ENCODE peak calls at places on chromosomes 3 and 15, in nine cellular contexts. One of them, this sample, is unnamed.

GRCh38 chr3:190496859-190497258 is 17.0 kb upstream of the IL1RAP start:
- DNase-seq in cardiac muscle cell: no peak
- DNase-seq in sigmoid colon: no peak
- DNase-seq in mammary epithelial cell: no peak
- DNase-seq in OCI-LY7: no peak
- DNase-seq in left ventricle myocardium inferior: no peak
- DNase-seq in pancreas: no peak
- DNase-seq in fibroblast of lung: no peak
- DNase-seq in HFF-Myc: no peak
- DNase-seq in this sample: no peak

GRCh38 chr15:57340673-57341259 is 35.5 kb upstream of the CGNL1 start:
- DNase-seq in pancreas: peak
- DNase-seq in OCI-LY7: peak
- DNase-seq in left ventricle myocardium inferior: no peak
- DNase-seq in fibroblast of lung: peak
- DNase-seq in sigmoid colon: no peak
- DNase-seq in cardiac muscle cell: peak
- DNase-seq in mammary epithelial cell: peak
- DNase-seq in HFF-Myc: no peak
- DNase-seq in this sample: no peak

GRCh38 chr3:73637042-73637441 is 12.3 kb upstream of the PDZRN3 start:
- DNase-seq in HFF-Myc: no peak
- DNase-seq in left ventricle myocardium inferior: no peak
- DNase-seq in OCI-LY7: no peak
- DNase-seq in sigmoid colon: no peak
- DNase-seq in cardiac muscle cell: no peak
- DNase-seq in fibroblast of lung: peak
- DNase-seq in pancreas: no peak
- DNase-seq in mammary epithelial cell: no peak
- DNase-seq in this sample: no peak

GRCh38 chr3:111594205-111594604 is 941 bp downstream of the ZBED2 start:
- DNase-seq in HFF-Myc: no peak
- DNase-seq in mammary epithelial cell: peak
- DNase-seq in cardiac muscle cell: peak
- DNase-seq in pancreas: no peak
- DNase-seq in left ventricle myocardium inferior: no peak
- DNase-seq in sigmoid colon: no peak
- DNase-seq in OCI-LY7: no peak
- DNase-seq in fibroblast of lung: peak
- DNase-seq in this sample: no peak

GRCh38 chr3:40116478-40117162 is 192.9 kb upstream of the EIF1B start:
- DNase-seq in sigmoid colon: no peak
- DNase-seq in mammary epithelial cell: peak
- DNase-seq in fibroblast of lung: peak
- DNase-seq in HFF-Myc: no peak
- DNase-seq in OCI-LY7: no peak
- DNase-seq in cardiac muscle cell: peak
- DNase-seq in pancreas: no peak
- DNase-seq in left ventricle myocardium inferior: no peak
- DNase-seq in this sample: no peak

GRCh38 chr15:46166750-46167149 is 531.9 kb downstream of the SQOR start:
- DNase-seq in cardiac muscle cell: no peak
- DNase-seq in HFF-Myc: no peak
- DNase-seq in left ventricle myocardium inferior: no peak
- DNase-seq in mammary epithelial cell: no peak
- DNase-seq in fibroblast of lung: no peak
- DNase-seq in sigmoid colon: no peak
- DNase-seq in pancreas: no peak
- DNase-seq in OCI-LY7: no peak
- DNase-seq in this sample: no peak

GRCh38 chr3:141789281-141789680 is 26.1 kb downstream of the GRK7 start:
- DNase-seq in mammary epithelial cell: no peak
- DNase-seq in left ventricle myocardium inferior: no peak
- DNase-seq in sigmoid colon: no peak
- DNase-seq in HFF-Myc: no peak
- DNase-seq in OCI-LY7: peak
- DNase-seq in cardiac muscle cell: no peak
- DNase-seq in pancreas: no peak
- DNase-seq in fibroblast of lung: no peak
- DNase-seq in this sample: no peak

GRCh38 chr3:24683511-24684384 is 189.1 kb upstream of the THRB start:
- DNase-seq in pancreas: no peak
- DNase-seq in mammary epithelial cell: peak
- DNase-seq in HFF-Myc: peak
- DNase-seq in OCI-LY7: no peak
- DNase-seq in fibroblast of lung: peak
- DNase-seq in cardiac muscle cell: peak
- DNase-seq in sigmoid colon: no peak
- DNase-seq in left ventricle myocardium inferior: no peak
- DNase-seq in this sample: no peak

GRCh38 chr3:63968612-63969350 is 54.5 kb downstream of the PSMD6 start:
- DNase-seq in left ventricle myocardium inferior: no peak
- DNase-seq in sigmoid colon: no peak
- DNase-seq in mammary epithelial cell: peak
- DNase-seq in pancreas: no peak
- DNase-seq in OCI-LY7: no peak
- DNase-seq in fibroblast of lung: peak
- DNase-seq in cardiac muscle cell: peak
- DNase-seq in HFF-Myc: no peak
- DNase-seq in this sample: no peak

GRCh38 chr3:93994056-93994455 is 14.1 kb downstream of the ARL13B start:
- DNase-seq in pancreas: no peak
- DNase-seq in HFF-Myc: no peak
- DNase-seq in OCI-LY7: no peak
- DNase-seq in cardiac muscle cell: peak
- DNase-seq in left ventricle myocardium inferior: no peak
- DNase-seq in sigmoid colon: no peak
- DNase-seq in mammary epithelial cell: peak
- DNase-seq in fibroblast of lung: peak
- DNase-seq in this sample: no peak

GRCh38 chr3:133468251-133468721 is 68.4 kb downstream of the BFSP2 start:
- DNase-seq in left ventricle myocardium inferior: no peak
- DNase-seq in sigmoid colon: no peak
- DNase-seq in pancreas: no peak
- DNase-seq in HFF-Myc: no peak
- DNase-seq in mammary epithelial cell: no peak
- DNase-seq in cardiac muscle cell: no peak
- DNase-seq in fibroblast of lung: no peak
- DNase-seq in OCI-LY7: no peak
- DNase-seq in this sample: no peak

GRCh38 chr3:32592696-32593353 is 22.2 kb upstream of the DYNC1LI1 start:
- DNase-seq in left ventricle myocardium inferior: no peak
- DNase-seq in fibroblast of lung: no peak
- DNase-seq in mammary epithelial cell: no peak
- DNase-seq in cardiac muscle cell: no peak
- DNase-seq in pancreas: no peak
- DNase-seq in HFF-Myc: no peak
- DNase-seq in OCI-LY7: no peak
- DNase-seq in sigmoid colon: no peak
- DNase-seq in this sample: no peak

GRCh38 chr3:138331143-138331894 is 1.7 kb upstream of the NME9 start:
- DNase-seq in sigmoid colon: no peak
- DNase-seq in HFF-Myc: no peak
- DNase-seq in cardiac muscle cell: peak
- DNase-seq in fibroblast of lung: no peak
- DNase-seq in left ventricle myocardium inferior: no peak
- DNase-seq in mammary epithelial cell: no peak
- DNase-seq in OCI-LY7: peak
- DNase-seq in pancreas: no peak
- DNase-seq in this sample: no peak

GRCh38 chr3:170598091-170598502 is 12.2 kb upstream of the SLC7A14 start:
- DNase-seq in fibroblast of lung: no peak
- DNase-seq in pancreas: no peak
- DNase-seq in cardiac muscle cell: no peak
- DNase-seq in left ventricle myocardium inferior: no peak
- DNase-seq in OCI-LY7: no peak
- DNase-seq in mammary epithelial cell: no peak
- DNase-seq in sigmoid colon: no peak
- DNase-seq in HFF-Myc: no peak
- DNase-seq in this sample: no peak

GRCh38 chr15:69668963-69669362 is 216.3 kb downstream of the RPLP1 start:
- DNase-seq in mammary epithelial cell: no peak
- DNase-seq in HFF-Myc: no peak
- DNase-seq in fibroblast of lung: no peak
- DNase-seq in sigmoid colon: no peak
- DNase-seq in pancreas: no peak
- DNase-seq in left ventricle myocardium inferior: no peak
- DNase-seq in OCI-LY7: no peak
- DNase-seq in cardiac muscle cell: no peak
- DNase-seq in this sample: no peak

GRCh38 chr15:62607643-62608042 is 434.9 kb upstream of the TPM1 start:
- DNase-seq in sigmoid colon: no peak
- DNase-seq in mammary epithelial cell: peak
- DNase-seq in HFF-Myc: no peak
- DNase-seq in fibroblast of lung: peak
- DNase-seq in OCI-LY7: no peak
- DNase-seq in pancreas: no peak
- DNase-seq in left ventricle myocardium inferior: no peak
- DNase-seq in cardiac muscle cell: peak
- DNase-seq in this sample: no peak

GRCh38 chr3:86826292-86826691 is 164.7 kb downstream of the VGLL3 start:
- DNase-seq in fibroblast of lung: no peak
- DNase-seq in mammary epithelial cell: no peak
- DNase-seq in OCI-LY7: no peak
- DNase-seq in cardiac muscle cell: no peak
- DNase-seq in pancreas: no peak
- DNase-seq in left ventricle myocardium inferior: no peak
- DNase-seq in HFF-Myc: no peak
- DNase-seq in sigmoid colon: no peak
- DNase-seq in this sample: no peak

GRCh38 chr3:64440498-64440897 is 215.2 kb upstream of the PRICKLE2 start:
- DNase-seq in OCI-LY7: no peak
- DNase-seq in left ventricle myocardium inferior: no peak
- DNase-seq in mammary epithelial cell: peak
- DNase-seq in pancreas: peak
- DNase-seq in fibroblast of lung: peak
- DNase-seq in cardiac muscle cell: peak
- DNase-seq in HFF-Myc: peak
- DNase-seq in sigmoid colon: no peak
- DNase-seq in this sample: peak

GRCh38 chr3:33278106-33278672 is 947 bp downstream of the FBXL2 start:
- DNase-seq in sigmoid colon: no peak
- DNase-seq in cardiac muscle cell: peak
- DNase-seq in pancreas: no peak
- DNase-seq in fibroblast of lung: peak
- DNase-seq in left ventricle myocardium inferior: no peak
- DNase-seq in OCI-LY7: no peak
- DNase-seq in HFF-Myc: no peak
- DNase-seq in mammary epithelial cell: peak
- DNase-seq in this sample: no peak

GRCh38 chr3:46942481-46943236 is 33.9 kb downstream of the CCDC12 start:
- DNase-seq in OCI-LY7: no peak
- DNase-seq in HFF-Myc: no peak
- DNase-seq in fibroblast of lung: no peak
- DNase-seq in cardiac muscle cell: no peak
- DNase-seq in sigmoid colon: no peak
- DNase-seq in left ventricle myocardium inferior: no peak
- DNase-seq in mammary epithelial cell: no peak
- DNase-seq in pancreas: no peak
- DNase-seq in this sample: no peak

GRCh38 chr3:72102057-72102711 is 317.2 kb upstream of the PROK2 start:
- DNase-seq in fibroblast of lung: no peak
- DNase-seq in HFF-Myc: no peak
- DNase-seq in pancreas: no peak
- DNase-seq in OCI-LY7: peak
- DNase-seq in sigmoid colon: peak
- DNase-seq in left ventricle myocardium inferior: no peak
- DNase-seq in cardiac muscle cell: no peak
- DNase-seq in mammary epithelial cell: no peak
- DNase-seq in this sample: no peak
- TF ChIP-seq CTCF in fibroblast of lung: no peak
- TF ChIP-seq CTCF in HFF-Myc: no peak
- TF ChIP-seq CTCF in pancreas: no peak
- TF ChIP-seq CTCF in OCI-LY7: no peak
- TF ChIP-seq CTCF in sigmoid colon: no peak
- TF ChIP-seq CTCF in left ventricle myocardium inferior: no peak
- TF ChIP-seq CTCF in cardiac muscle cell: no peak
- TF ChIP-seq CTCF in mammary epithelial cell: no peak
- TF ChIP-seq CTCF in this sample: no peak

DNA sequence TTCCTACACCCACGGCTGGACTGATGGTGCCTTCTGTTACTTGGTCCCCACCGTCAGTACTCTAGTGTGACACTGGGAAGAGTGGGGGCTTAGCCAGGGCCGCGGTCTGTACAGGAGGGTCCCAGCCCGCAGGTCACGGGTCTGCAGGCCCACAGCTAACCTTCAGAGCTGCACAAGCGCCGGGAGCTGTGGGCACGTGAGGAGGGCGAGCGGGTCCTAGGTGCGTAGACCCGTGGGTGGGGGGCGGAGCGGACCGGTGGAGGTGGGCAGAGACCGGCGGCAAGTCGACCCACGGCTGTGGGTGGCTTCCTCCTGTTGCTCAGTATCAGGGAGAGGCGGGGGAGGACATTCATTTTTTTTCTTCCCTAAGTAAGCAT is 1.2 kb downstream of the TNFAIP8L3 start:
- DNase-seq in mammary epithelial cell: no peak
- DNase-seq in OCI-LY7: no peak
- DNase-seq in fibroblast of lung: no peak
- DNase-seq in pancreas: no peak
- DNase-seq in left ventricle myocardium inferior: no peak
- DNase-seq in cardiac muscle cell: no peak
- DNase-seq in sigmoid colon: no peak
- DNase-seq in HFF-Myc: no peak
- DNase-seq in this sample: no peak
- H3K4me3 ChIP-seq in mammary epithelial cell: peak
- H3K4me3 ChIP-seq in OCI-LY7: no peak
- H3K4me3 ChIP-seq in fibroblast of lung: peak
- H3K4me3 ChIP-seq in pancreas: no peak
- H3K4me3 ChIP-seq in left ventricle myocardium inferior: peak
- H3K4me3 ChIP-seq in cardiac muscle cell: no peak
- H3K4me3 ChIP-seq in sigmoid colon: peak
- H3K4me3 ChIP-seq in HFF-Myc: no peak
- H3K4me3 ChIP-seq in this sample: peak

DNA sequence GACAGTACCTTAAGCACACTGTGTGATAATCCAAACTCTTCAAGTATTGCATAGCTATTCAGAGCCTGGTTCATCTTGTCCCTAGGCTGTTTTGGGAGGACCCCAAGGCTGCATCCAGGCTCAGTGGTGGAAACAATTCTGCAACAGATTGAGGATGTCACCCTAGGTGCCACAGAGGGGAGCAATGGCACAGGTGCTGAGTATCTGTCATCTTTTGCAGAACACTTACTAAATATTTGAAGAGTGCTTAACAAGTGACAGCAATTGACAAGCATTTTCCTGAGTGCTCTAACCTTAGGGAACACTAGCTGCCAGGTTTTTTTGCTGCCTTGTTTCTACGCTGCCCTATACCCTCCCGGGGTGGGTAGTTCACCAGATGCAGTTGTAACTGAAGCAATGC is 27.7 kb downstream of the STARD5 start:
- DNase-seq in sigmoid colon: no peak
- DNase-seq in OCI-LY7: peak
- DNase-seq in HFF-Myc: no peak
- DNase-seq in mammary epithelial cell: no peak
- DNase-seq in fibroblast of lung: no peak
- DNase-seq in left ventricle myocardium inferior: no peak
- DNase-seq in cardiac muscle cell: no peak
- DNase-seq in pancreas: no peak
- DNase-seq in this sample: no peak
- TF ChIP-seq CTCF in sigmoid colon: no peak
- TF ChIP-seq CTCF in OCI-LY7: peak
- TF ChIP-seq CTCF in HFF-Myc: no peak
- TF ChIP-seq CTCF in mammary epithelial cell: no peak
- TF ChIP-seq CTCF in fibroblast of lung: no peak
- TF ChIP-seq CTCF in left ventricle myocardium inferior: no peak
- TF ChIP-seq CTCF in cardiac muscle cell: no peak
- TF ChIP-seq CTCF in pancreas: no peak
- TF ChIP-seq CTCF in this sample: no peak

GRCh38 chr15:73928971-73929627 is 2.8 kb downstream of the LOXL1 start:
- DNase-seq in cardiac muscle cell: no peak
- DNase-seq in OCI-LY7: no peak
- DNase-seq in sigmoid colon: no peak
- DNase-seq in HFF-Myc: no peak
- DNase-seq in pancreas: no peak
- DNase-seq in left ventricle myocardium inferior: peak
- DNase-seq in fibroblast of lung: no peak
- DNase-seq in mammary epithelial cell: no peak
- DNase-seq in this sample: no peak
- H3K4me3 ChIP-seq in cardiac muscle cell: no peak
- H3K4me3 ChIP-seq in OCI-LY7: no peak
- H3K4me3 ChIP-seq in sigmoid colon: no peak
- H3K4me3 ChIP-seq in HFF-Myc: peak
- H3K4me3 ChIP-seq in pancreas: no peak
- H3K4me3 ChIP-seq in left ventricle myocardium inferior: peak
- H3K4me3 ChIP-seq in fibroblast of lung: peak
- H3K4me3 ChIP-seq in mammary epithelial cell: no peak
- H3K4me3 ChIP-seq in this sample: peak